ENCODE peak calls at places on chromosomes 13 and 19, in seven cellular contexts. M is psoas muscle, L is ascending aorta, B is AG10803, N is GM13977, W is AG09319, J is kidney. X is an unnamed sample.

GRCh38 chr19:32652893-32653625 is 21.9 kb downstream of the ANKRD27 start:
- DNase-seq in J (peak), M (peak), W (peak), L (no peak), N (no peak), B (peak), X (no peak)

GRCh38 chr13:80755925-80756324 is 415.0 kb upstream of the SPRY2 start:
- DNase-seq in J (no peak), M (no peak), N (no peak), B (no peak), L (no peak), W (no peak), X (no peak)

GRCh38 chr19:58338825-58339558 is 12.2 kb downstream of the ZSCAN22 start:
- DNase-seq in W (no peak), B (no peak), L (no peak), N (no peak), M (no peak), J (no peak), X (no peak)

GRCh38 chr13:23440821-23441608 is 7.5 kb upstream of the SACS start:
- DNase-seq in N (no peak), L (no peak), M (peak), J (no peak), B (no peak), W (no peak), X (no peak)

GRCh38 chr19:54352546-54352945 is 12.2 kb downstream of the LAIR1 start:
- DNase-seq in W (no peak), B (no peak), M (no peak), J (no peak), L (no peak), N (no peak), X (no peak)

GRCh38 chr13:30738946-30739528 is 3.7 kb downstream of the ALOX5AP start:
- DNase-seq in J (no peak), N (no peak), B (no peak), M (no peak), L (no peak), W (no peak), X (no peak)

GRCh38 chr19:37537391-37537947 is 30.7 kb downstream of the ZNF793 start:
- DNase-seq in J (no peak), M (no peak), B (no peak), L (no peak), N (no peak), W (no peak), X (no peak)

GRCh38 chr19:21143846-21144245 is 2.0 kb downstream of the ZNF431 start:
- DNase-seq in N (no peak), W (no peak), J (no peak), M (no peak), L (no peak), B (peak), X (peak)

GRCh38 chr13:45325806-45326205 is 15.2 kb downstream of the TPT1 start:
- DNase-seq in B (peak), W (no peak), L (peak), N (no peak), J (no peak), M (peak), X (no peak)

DNA sequence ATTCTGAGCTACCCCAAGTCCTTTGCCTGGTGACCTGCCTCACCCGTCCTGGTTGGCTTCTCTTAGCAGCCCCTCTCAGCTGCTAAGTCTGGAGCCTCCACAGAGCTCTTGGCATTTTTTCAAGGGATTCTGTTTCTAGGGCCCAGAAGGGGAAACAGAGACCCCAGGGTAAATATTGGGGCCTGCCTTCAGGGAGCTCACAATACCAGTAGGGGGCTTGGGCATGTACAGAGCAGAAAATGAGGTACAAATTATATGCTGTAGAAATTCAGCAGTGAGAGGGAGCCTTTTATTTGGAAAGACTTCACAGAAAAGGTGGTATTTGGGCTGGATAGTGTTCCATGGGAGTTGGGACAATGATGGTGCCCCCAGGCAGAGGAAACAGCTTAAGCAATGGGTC is 3.7 kb downstream of the SAMD4B start:
- DNase-seq in W (no peak), M (no peak), B (no peak), J (no peak), N (no peak), L (no peak), X (no peak)
- TF ChIP-seq CTCF in W (no peak), M (no peak), B (peak), J (no peak), N (no peak), L (no peak), X (no peak)

GRCh38 chr19:51000426-51000825 is 978 bp downstream of the KLK8 start:
- DNase-seq in M (no peak), L (no peak), J (no peak), B (no peak), N (no peak), W (no peak), X (no peak)

GRCh38 chr19:51002542-51003311 is 1.3 kb upstream of the KLK8 start:
- DNase-seq in J (no peak), L (no peak), W (no peak), N (no peak), M (no peak), B (no peak), X (peak)

GRCh38 chr19:51002101-51002532 is 713 bp upstream of the KLK8 start:
- DNase-seq in M (no peak), B (no peak), W (no peak), L (no peak), J (no peak), N (no peak), X (no peak)

GRCh38 chr19:51001495-51001894 is at the start of gene KLK8:
- DNase-seq in J (no peak), B (no peak), N (no peak), M (no peak), L (no peak), W (no peak), X (no peak)

GRCh38 chr19:51000981-51001380 is 423 bp downstream of the KLK8 start:
- DNase-seq in M (no peak), J (no peak), N (no peak), B (no peak), W (no peak), L (no peak), X (no peak)
- TF ChIP-seq CTCF in M (no peak), J (no peak), N (no peak), B (no peak), W (no peak), L (no peak), X (no peak)

GRCh38 chr19:6117534-6117933 is 7.2 kb upstream of the RFX2 start:
- DNase-seq in M (no peak), N (no peak), W (no peak), L (no peak), J (no peak), B (no peak), X (no peak)

GRCh38 chr19:6118043-6118442 is 7.7 kb upstream of the RFX2 start:
- DNase-seq in L (no peak), B (no peak), N (no peak), W (no peak), J (no peak), M (no peak), X (no peak)

GRCh38 chr19:6119031-6119430 is 8.7 kb upstream of the RFX2 start:
- DNase-seq in W (no peak), N (no peak), L (no peak), M (no peak), J (no peak), B (no peak), X (no peak)

GRCh38 chr19:6115992-6116391 is 5.7 kb upstream of the RFX2 start:
- DNase-seq in M (no peak), B (no peak), L (no peak), J (no peak), W (no peak), N (no peak), X (no peak)

GRCh38 chr19:6116749-6117430 is 6.6 kb upstream of the RFX2 start:
- DNase-seq in W (no peak), L (no peak), M (no peak), B (no peak), N (no peak), J (no peak), X (no peak)
- TF ChIP-seq CTCF in W (no peak), L (no peak), M (no peak), B (no peak), N (no peak), J (no peak), X (no peak)

GRCh38 chr13:52449323-52450011 is 967 bp downstream of the VPS36 start:
- DNase-seq in W (no peak), M (no peak), B (no peak), N (no peak), L (no peak), J (no peak), X (no peak)

GRCh38 chr13:52450012-52450792 is at the start of gene VPS36:
- DNase-seq in N (peak), J (peak), L (peak), M (peak), W (peak), B (peak), X (peak)

GRCh38 chr13:52447815-52448552 is 2.5 kb downstream of the VPS36 start:
- DNase-seq in M (no peak), J (no peak), L (no peak), N (no peak), W (no peak), B (no peak), X (no peak)

GRCh38 chr13:52452470-52452869 is 2.0 kb upstream of the VPS36 start:
- DNase-seq in N (no peak), J (no peak), L (no peak), M (no peak), B (no peak), W (no peak), X (no peak)

DNA sequence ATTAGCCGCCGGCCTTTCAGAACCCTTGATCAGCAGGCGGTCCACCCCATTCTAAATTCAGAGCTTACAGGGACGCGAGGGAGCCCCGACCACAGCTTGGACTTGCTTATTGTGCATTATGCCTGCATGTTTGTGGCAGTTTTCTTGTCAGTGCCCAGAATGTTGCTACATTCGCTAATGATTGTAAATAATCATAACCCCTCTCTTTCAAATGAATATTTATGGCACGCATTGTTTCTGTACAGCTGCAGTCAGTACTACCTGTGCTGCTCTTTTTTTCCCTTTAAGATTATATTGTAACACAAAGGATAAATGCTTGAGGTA is 321 bp upstream of the VPS36 start:
- DNase-seq in L (no peak), J (no peak), M (no peak), N (no peak), W (no peak), B (no peak), X (no peak)
- TF ChIP-seq CTCF in L (no peak), J (no peak), M (no peak), N (no peak), W (no peak), B (no peak), X (peak)

DNA sequence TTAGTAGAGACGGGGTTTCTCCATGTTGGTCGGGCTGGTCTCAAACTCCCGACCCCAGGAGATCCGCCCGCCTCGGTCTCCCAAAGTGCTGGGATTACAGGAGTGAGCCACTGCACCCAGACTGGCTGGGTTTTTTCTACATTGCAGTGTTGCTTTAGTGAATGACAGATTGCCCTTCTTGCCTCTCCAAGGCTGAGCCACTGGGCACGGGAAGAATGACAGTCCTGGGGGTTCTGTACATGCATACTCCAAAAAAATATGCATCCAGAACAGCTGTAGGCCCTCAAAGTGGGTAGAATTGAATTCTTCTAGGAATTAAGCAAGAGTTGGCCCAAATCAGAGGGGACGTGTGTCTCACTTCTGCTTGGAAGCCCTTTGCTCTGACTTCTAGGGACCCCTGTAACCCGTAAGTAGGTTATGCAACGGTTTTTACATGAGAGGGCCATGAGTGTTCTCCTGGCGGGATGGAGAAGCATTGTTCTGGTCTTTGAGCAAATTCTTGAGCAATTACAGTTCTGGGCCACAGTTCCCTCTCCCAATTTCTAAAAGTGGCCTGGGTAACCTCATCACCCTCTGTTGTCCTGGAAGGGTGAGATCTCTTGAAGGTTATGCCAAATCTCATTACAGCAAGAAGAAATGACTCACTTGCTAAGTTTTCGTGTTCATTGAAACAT is 3.6 kb downstream of the ACTN4 start:
- DNase-seq in W (no peak), N (no peak), J (no peak), L (no peak), B (peak), M (no peak), X (no peak)
- TF ChIP-seq CTCF in W (no peak), N (no peak), J (no peak), L (peak), B (peak), M (no peak), X (no peak)

GRCh38 chr19:39845621-39846175 is 481 bp downstream of the FBL start:
- DNase-seq in N (no peak), J (no peak), W (peak), L (no peak), M (no peak), B (peak), X (no peak)
- TF ChIP-seq CTCF in N (peak), J (no peak), W (peak), L (no peak), M (no peak), B (no peak), X (no peak)

GRCh38 chr19:14556662-14557188 is 15.1 kb downstream of the NDUFB7 start:
- DNase-seq in B (peak), W (peak), M (peak), N (peak), L (no peak), J (peak), X (peak)
- TF ChIP-seq CTCF in B (peak), W (peak), M (peak), N (peak), L (peak), J (peak), X (peak)

GRCh38 chr13:29730253-29730652 is 120.2 kb downstream of the UBL3 start:
- DNase-seq in N (no peak), J (no peak), L (no peak), M (no peak), B (no peak), W (no peak), X (no peak)
- TF ChIP-seq CTCF in N (no peak), J (no peak), L (no peak), M (no peak), B (no peak), W (no peak), X (no peak)

GRCh38 chr19:1774999-1775772 is 21.9 kb downstream of the ONECUT3 start:
- DNase-seq in W (no peak), B (no peak), N (peak), L (no peak), M (no peak), J (no peak), X (peak)
- TF ChIP-seq CTCF in W (peak), B (peak), N (peak), L (no peak), M (peak), J (peak), X (peak)

GRCh38 chr13:36453518-36453917 is 21.2 kb downstream of the CCNA1 start:
- DNase-seq in J (no peak), M (no peak), N (no peak), W (no peak), L (no peak), B (peak), X (no peak)
- TF ChIP-seq CTCF in J (peak), M (peak), N (no peak), W (peak), L (no peak), B (peak), X (peak)